ENCODE peak calls at places on chromosomes 16 and 17, in eight cellular contexts. W is AG09309, I is cardiac muscle cell, L is tibial nerve, G is heart left ventricle, N is AG10803, T is MM.1S, B is bronchial epithelial cell. Y is an unnamed sample.

GRCh38 chr17:41103896-41104295 is 1.3 kb upstream of the KRTAP4-9 start:
- DNase-seq in W (no peak), I (no peak), L (no peak), G (no peak), N (no peak), T (no peak), B (no peak), Y (no peak)

GRCh38 chr16:9682320-9682719 is 499.9 kb downstream of the GRIN2A start:
- DNase-seq in W (no peak), I (no peak), L (no peak), G (no peak), N (no peak), T (no peak), B (no peak), Y (no peak)

GRCh38 chr16:59527206-59527997 is 793.3 kb upstream of the GOT2 start:
- DNase-seq in W (peak), I (no peak), L (no peak), G (no peak), N (peak), T (no peak), B (no peak), Y (no peak)

GRCh38 chr17:49342575-49342936 is 19.5 kb downstream of the ZNF652 start:
- DNase-seq in W (no peak), I (no peak), L (no peak), G (no peak), N (no peak), T (no peak), B (no peak), Y (no peak)

GRCh38 chr16:590165-590874 is 454 bp downstream of the RAB40C start:
- DNase-seq in W (no peak), I (peak), L (peak), G (no peak), N (peak), T (no peak), B (no peak), Y (no peak)

GRCh38 chr17:80151333-80151732 is 4.4 kb upstream of the EIF4A3 start:
- DNase-seq in W (peak), I (no peak), L (no peak), G (no peak), N (peak), T (no peak), B (no peak), Y (no peak)

GRCh38 chr17:41615454-41615853 is 2.9 kb upstream of the KRT16 start:
- DNase-seq in W (no peak), I (no peak), L (no peak), G (no peak), N (no peak), T (no peak), B (peak), Y (no peak)

GRCh38 chr17:17146791-17147406 is 59.2 kb downstream of the PLD6 start:
- DNase-seq in W (no peak), I (no peak), L (no peak), G (no peak), N (no peak), T (peak), B (no peak), Y (peak)

GRCh38 chr17:7932949-7933348 is 943 bp downstream of the CNTROB start:
- DNase-seq in W (no peak), I (peak), L (no peak), G (no peak), N (peak), T (no peak), B (peak), Y (peak)

GRCh38 chr16:66885491-66885890 is 5.2 kb downstream of the PDP2 start:
- DNase-seq in W (no peak), I (no peak), L (no peak), G (no peak), N (no peak), T (no peak), B (no peak), Y (no peak)

GRCh38 chr17:12977008-12977751 is 40.6 kb downstream of the ELAC2 start:
- DNase-seq in W (no peak), I (no peak), L (no peak), G (no peak), N (peak), T (no peak), B (peak), Y (no peak)

GRCh38 chr17:62644487-62645173 is 17.2 kb downstream of the MRC2 start:
- DNase-seq in W (no peak), I (peak), L (no peak), G (no peak), N (no peak), T (no peak), B (no peak), Y (no peak)

GRCh38 chr17:61139219-61139618 is 260.4 kb upstream of the TBX2 start:
- DNase-seq in W (no peak), I (no peak), L (no peak), G (no peak), N (peak), T (peak), B (peak), Y (peak)

GRCh38 chr17:65389956-65390355 is 171.5 kb downstream of the AXIN2 start:
- DNase-seq in W (peak), I (no peak), L (no peak), G (no peak), N (peak), T (no peak), B (peak), Y (no peak)

GRCh38 chr16:2854700-2855309 is 3.2 kb downstream of the PRSS22 start:
- DNase-seq in W (no peak), I (no peak), L (no peak), G (no peak), N (no peak), T (no peak), B (no peak), Y (peak)

GRCh38 chr16:87856796-87857228 is 12.5 kb downstream of the SLC7A5 start:
- DNase-seq in W (no peak), I (no peak), L (no peak), G (no peak), N (no peak), T (no peak), B (no peak), Y (no peak)

GRCh38 chr16:56603589-56603988 is 4.8 kb upstream of the MT2A start:
- DNase-seq in W (no peak), I (no peak), L (no peak), G (peak), N (peak), T (peak), B (peak), Y (peak)

GRCh38 chr16:68985268-68985667 is 120.2 kb upstream of the HAS3 start:
- DNase-seq in W (no peak), I (no peak), L (no peak), G (no peak), N (no peak), T (no peak), B (peak), Y (no peak)

GRCh38 chr17:1422907-1423306 is 22.9 kb upstream of the YWHAE start:
- DNase-seq in W (peak), I (no peak), L (no peak), G (no peak), N (peak), T (no peak), B (peak), Y (no peak)

GRCh38 chr16:52191533-52192134 is 355.3 kb downstream of the TOX3 start:
- DNase-seq in W (peak), I (peak), L (peak), G (peak), N (peak), T (peak), B (peak), Y (peak)

GRCh38 chr17:7858487-7858832 is 657 bp downstream of the CYB5D1 start:
- DNase-seq in W (no peak), I (peak), L (no peak), G (peak), N (peak), T (peak), B (no peak), Y (peak)

GRCh38 chr17:64741038-64741641 is 79.0 kb upstream of the SMURF2 start:
- DNase-seq in W (no peak), I (no peak), L (no peak), G (peak), N (peak), T (no peak), B (no peak), Y (no peak)

GRCh38 chr17:40958086-40958953 is 8.4 kb downstream of the KRT39 start:
- DNase-seq in W (no peak), I (no peak), L (no peak), G (no peak), N (no peak), T (no peak), B (peak), Y (no peak)

GRCh38 chr17:66355510-66355909 is 53.1 kb downstream of the PRKCA start:
- DNase-seq in W (no peak), I (no peak), L (no peak), G (no peak), N (no peak), T (no peak), B (no peak), Y (no peak)

GRCh38 chr16:64545769-64546168 is 576.1 kb downstream of the CDH11 start:
- DNase-seq in W (no peak), I (peak), L (no peak), G (no peak), N (no peak), T (no peak), B (peak), Y (no peak)

GRCh38 chr17:29390856-29391631 is 881 bp downstream of the TAOK1 start:
- DNase-seq in W (no peak), I (peak), L (peak), G (peak), N (peak), T (no peak), B (peak), Y (peak)

GRCh38 chr17:79829457-79829856 is 9.8 kb downstream of the CBX4 start:
- DNase-seq in W (no peak), I (no peak), L (no peak), G (no peak), N (no peak), T (no peak), B (no peak), Y (no peak)

GRCh38 chr17:77107506-77108433 is 33.0 kb upstream of the SEC14L1 start:
- DNase-seq in W (no peak), I (no peak), L (no peak), G (no peak), N (peak), T (peak), B (no peak), Y (peak)

GRCh38 chr17:74527081-74527480 is 4.2 kb downstream of the CD300LB start:
- DNase-seq in W (no peak), I (no peak), L (no peak), G (no peak), N (no peak), T (no peak), B (no peak), Y (no peak)

GRCh38 chr16:89331371-89332109 is 114.0 kb downstream of the ZNF778 start:
- DNase-seq in W (no peak), I (no peak), L (no peak), G (no peak), N (peak), T (no peak), B (no peak), Y (no peak)

GRCh38 chr17:9291912-9292562 is 270.7 kb downstream of the NTN1 start:
- DNase-seq in W (no peak), I (peak), L (peak), G (peak), N (peak), T (no peak), B (peak), Y (peak)

GRCh38 chr17:41026668-41027471 is at the start of gene KRTAP1-5:
- DNase-seq in W (peak), I (no peak), L (no peak), G (no peak), N (peak), T (no peak), B (peak), Y (no peak)

GRCh38 chr16:15477802-15478201 is 43.4 kb downstream of the BMERB1 start:
- DNase-seq in W (no peak), I (no peak), L (no peak), G (no peak), N (no peak), T (no peak), B (no peak), Y (no peak)

GRCh38 chr16:55257971-55258613 is 65.9 kb upstream of the IRX6 start:
- DNase-seq in W (peak), I (peak), L (peak), G (peak), N (peak), T (no peak), B (peak), Y (peak)

GRCh38 chr17:28133562-28133970 is 91.1 kb downstream of the NLK start:
- DNase-seq in W (no peak), I (no peak), L (no peak), G (no peak), N (peak), T (no peak), B (peak), Y (no peak)

GRCh38 chr16:86517652-86518258 is 7.4 kb downstream of the FOXF1 start:
- DNase-seq in W (no peak), I (peak), L (peak), G (peak), N (peak), T (peak), B (peak), Y (peak)

GRCh38 chr17:32976131-32976530 is 15.5 kb upstream of the SPACA3 start:
- DNase-seq in W (no peak), I (no peak), L (no peak), G (no peak), N (no peak), T (peak), B (no peak), Y (no peak)

GRCh38 chr16:4836727-4837126 is 10.4 kb downstream of the GLYR1 start:
- DNase-seq in W (no peak), I (no peak), L (no peak), G (no peak), N (no peak), T (no peak), B (no peak), Y (no peak)

GRCh38 chr17:43326490-43327275 is 72.1 kb upstream of the ARL4D start:
- DNase-seq in W (no peak), I (no peak), L (no peak), G (no peak), N (no peak), T (no peak), B (no peak), Y (no peak)

DNA sequence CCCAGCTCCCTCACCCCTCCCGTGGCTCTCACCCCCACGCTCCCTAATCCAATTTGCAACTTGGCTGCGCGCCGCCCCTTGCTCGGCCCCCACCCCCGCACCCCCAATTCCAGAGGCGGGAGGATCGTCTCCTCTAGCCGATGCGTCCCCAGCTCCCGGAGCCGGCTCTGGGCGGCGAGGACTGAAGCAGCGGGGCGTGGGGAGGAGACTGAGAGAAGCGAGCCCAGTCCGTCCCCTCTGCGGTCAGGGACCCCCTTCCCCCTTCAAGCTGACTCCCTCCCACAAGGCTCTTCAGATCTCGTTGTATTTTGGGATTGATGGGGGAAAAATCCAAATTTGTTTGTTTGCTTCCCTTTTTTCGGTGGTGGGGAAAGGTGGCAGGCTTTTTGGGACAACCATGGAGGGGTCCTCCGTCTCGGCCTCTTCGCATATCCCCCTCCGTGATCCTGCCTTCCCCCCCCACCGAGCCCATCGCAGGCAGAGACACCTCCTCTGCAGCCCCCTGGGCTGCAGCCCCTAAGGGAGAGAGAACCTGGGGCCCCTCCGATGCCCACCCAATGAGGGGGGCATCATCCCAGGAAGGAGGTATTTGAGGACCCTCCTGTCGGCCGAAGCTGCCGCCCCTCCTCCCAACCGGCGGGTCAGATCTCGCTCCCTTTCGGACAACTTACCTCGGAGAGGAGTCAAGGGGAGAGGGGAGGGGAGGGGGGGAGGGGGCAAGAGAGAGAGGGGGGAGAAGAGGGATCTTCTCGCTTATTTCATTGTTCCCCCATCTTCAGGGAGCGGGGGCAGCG is 466 bp downstream of the NEUROD2 start:
- DNase-seq in W (no peak), I (no peak), L (no peak), G (no peak), N (no peak), T (no peak), B (no peak), Y (no peak)
- H3K4me3 ChIP-seq in W (no peak), I (no peak), L (no peak), G (peak), N (no peak), T (no peak), B (no peak), Y (no peak)

GRCh38 chr17:55005520-55005919 is 37.0 kb downstream of the STXBP4 start:
- DNase-seq in W (no peak), I (peak), L (no peak), G (no peak), N (peak), T (peak), B (peak), Y (peak)
- TF ChIP-seq CTCF in W (peak), I (peak), L (peak), G (no peak), N (peak), T (peak), B (peak), Y (peak)

GRCh38 chr17:39801055-39801454 is 63.1 kb downstream of the IKZF3 start:
- DNase-seq in W (no peak), I (no peak), L (no peak), G (no peak), N (no peak), T (no peak), B (no peak), Y (no peak)
- H3K4me3 ChIP-seq in W (no peak), I (no peak), L (no peak), G (no peak), N (no peak), T (peak), B (no peak), Y (no peak)

GRCh38 chr16:53370827-53371226 is 63.4 kb upstream of the RBL2 start:
- DNase-seq in W (no peak), I (no peak), L (no peak), G (no peak), N (no peak), T (no peak), B (no peak), Y (no peak)

GRCh38 chr16:53378138-53378537 is 56.1 kb upstream of the RBL2 start:
- DNase-seq in W (no peak), I (no peak), L (no peak), G (no peak), N (no peak), T (no peak), B (peak), Y (peak)

GRCh38 chr16:53369921-53370320 is 64.3 kb upstream of the RBL2 start:
- DNase-seq in W (peak), I (no peak), L (no peak), G (no peak), N (peak), T (no peak), B (peak), Y (no peak)

GRCh38 chr16:53372942-53373871 is 61.1 kb upstream of the RBL2 start:
- DNase-seq in W (no peak), I (peak), L (no peak), G (peak), N (no peak), T (peak), B (peak), Y (peak)
- TF ChIP-seq CTCF in W (no peak), I (no peak), L (no peak), G (no peak), N (no peak), T (no peak), B (no peak), Y (no peak)

DNA sequence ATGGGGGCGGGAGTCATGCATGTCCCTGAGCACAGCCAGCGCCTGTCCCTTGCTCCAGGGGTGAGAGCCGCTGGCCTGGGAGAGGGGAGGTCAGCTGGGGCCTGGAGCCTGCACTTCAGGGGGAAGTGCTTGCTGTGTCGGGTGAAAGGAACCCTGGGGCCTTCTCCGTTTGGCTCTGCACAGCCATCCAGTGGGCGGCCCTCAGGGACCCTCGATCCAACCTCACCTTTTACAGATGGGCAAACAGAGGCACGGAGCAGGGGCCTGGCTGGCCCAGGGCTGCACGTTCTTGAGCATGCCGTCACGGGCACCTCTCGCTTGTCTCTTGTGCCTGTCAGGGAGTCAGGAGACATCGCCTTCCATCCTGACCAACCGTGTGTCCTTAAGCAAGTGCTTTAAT is 1.8 kb downstream of the SNX20 start:
- DNase-seq in W (no peak), I (peak), L (no peak), G (no peak), N (no peak), T (no peak), B (no peak), Y (no peak)
- H3K4me3 ChIP-seq in W (no peak), I (no peak), L (no peak), G (no peak), N (no peak), T (no peak), B (no peak), Y (no peak)

GRCh38 chr16:30615358-30616076 is 5.3 kb upstream of the ZNF689 start:
- DNase-seq in W (no peak), I (peak), L (peak), G (peak), N (peak), T (peak), B (peak), Y (peak)

GRCh38 chr16:30605148-30605547 is 5.0 kb downstream of the ZNF689 start:
- DNase-seq in W (no peak), I (no peak), L (no peak), G (no peak), N (no peak), T (no peak), B (no peak), Y (no peak)

GRCh38 chr16:30609002-30609927 is 924 bp downstream of the ZNF689 start:
- DNase-seq in W (no peak), I (peak), L (peak), G (peak), N (peak), T (peak), B (peak), Y (peak)

GRCh38 chr16:30606004-30606403 is 4.2 kb downstream of the ZNF689 start:
- DNase-seq in W (no peak), I (no peak), L (no peak), G (no peak), N (no peak), T (no peak), B (no peak), Y (no peak)

DNA sequence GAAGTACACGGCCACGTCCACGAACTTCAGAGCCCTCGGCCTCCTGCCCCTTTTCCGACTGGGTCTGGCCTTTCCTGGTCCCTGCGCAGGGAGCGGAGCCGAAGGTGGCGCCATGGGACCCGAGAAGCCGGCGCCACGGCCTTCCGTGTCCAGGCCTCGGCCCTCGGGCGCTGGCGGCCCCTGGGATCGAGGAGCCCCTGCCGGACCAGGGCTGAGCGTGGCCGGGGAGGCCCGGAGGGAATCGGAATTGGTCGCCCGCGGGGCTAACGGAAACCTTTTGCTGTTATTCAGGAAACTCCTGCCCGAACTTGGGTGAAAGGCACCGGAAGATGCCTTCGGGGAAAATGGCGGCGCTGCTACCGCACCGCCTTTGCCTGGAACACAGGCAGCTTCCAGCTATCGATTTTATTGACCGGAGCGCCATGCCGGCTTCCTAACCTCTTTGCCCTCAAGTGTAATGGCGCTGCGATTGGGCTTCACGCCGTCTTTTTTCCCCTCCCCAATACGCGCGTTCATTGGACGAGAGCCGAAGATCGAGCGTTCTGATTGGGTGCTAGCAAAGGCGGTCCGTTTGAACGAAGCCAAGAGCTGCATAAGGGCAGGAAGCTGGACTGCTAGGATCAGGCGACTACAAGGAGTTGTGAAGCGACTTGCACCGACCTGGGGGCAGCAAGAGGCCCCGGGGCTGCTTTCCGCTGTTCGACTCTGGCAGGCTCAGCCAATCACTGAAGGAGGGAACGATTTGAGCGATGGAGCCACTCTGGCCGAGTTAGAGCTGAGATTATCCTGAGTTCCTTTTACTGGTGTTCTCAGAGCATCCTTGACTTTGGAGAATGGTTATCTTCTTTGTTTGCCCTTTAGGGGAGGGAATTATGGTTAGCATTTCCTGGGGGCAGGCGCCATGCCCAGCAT is at the start of gene ZNF689:
- DNase-seq in W (peak), I (peak), L (peak), G (peak), N (peak), T (peak), B (peak), Y (peak)
- TF ChIP-seq CTCF in W (no peak), I (no peak), L (no peak), G (no peak), N (no peak), T (no peak), B (peak), Y (no peak)

Y was measured in GM12865.